ENCODE peak calls at places on chromosome 22, in six cellular contexts. G, Q, I, C, S and A are unnamed samples.

GRCh38 chr22:18929459-18929858 is 6.6 kb downstream of the PRODH start:
- DNase-seq in C (no peak), Q (no peak), G (no peak), I (no peak), S (no peak), A (peak)

GRCh38 chr22:40666151-40666848 is 13.0 kb upstream of the MCHR1 start:
- DNase-seq in S (no peak), C (no peak), Q (no peak), G (peak), I (no peak), A (no peak)

GRCh38 chr22:46379301-46379930 is 43.9 kb downstream of the TRMU start:
- DNase-seq in C (peak), G (no peak), S (peak), I (no peak), Q (no peak), A (no peak)

GRCh38 chr22:20591295-20591645 is 83.9 kb downstream of the MED15 start:
- DNase-seq in Q (no peak), G (no peak), C (no peak), S (no peak), I (no peak), A (no peak)

GRCh38 chr22:49415219-49415951 is 412.3 kb downstream of the BRD1 start:
- DNase-seq in C (no peak), I (no peak), S (no peak), Q (no peak), G (no peak), A (no peak)

GRCh38 chr22:25837288-25837900 is 95.4 kb downstream of the MYO18B start:
- DNase-seq in C (no peak), Q (no peak), S (no peak), I (no peak), G (no peak), A (no peak)

GRCh38 chr22:37684803-37685615 is 1.1 kb upstream of the NOL12 start:
- DNase-seq in C (no peak), I (no peak), G (no peak), S (no peak), Q (no peak), A (no peak)

GRCh38 chr22:43288807-43289417 is 54.3 kb downstream of the SCUBE1 start:
- DNase-seq in G (no peak), Q (no peak), C (no peak), I (no peak), S (no peak), A (no peak)

GRCh38 chr22:49296561-49296960 is 531.1 kb downstream of the BRD1 start:
- DNase-seq in I (no peak), Q (no peak), C (no peak), S (no peak), G (no peak), A (no peak)

GRCh38 chr22:41951898-41952474 is at the start of gene SMIM45:
- DNase-seq in Q (no peak), G (no peak), S (no peak), I (no peak), C (no peak), A (no peak)

GRCh38 chr22:37428649-37429586 is 1.6 kb upstream of the ELFN2 start:
- DNase-seq in G (no peak), I (peak), C (peak), Q (peak), S (no peak), A (no peak)

GRCh38 chr22:45284705-45285305 is at the start of gene UPK3A:
- DNase-seq in G (peak), I (no peak), Q (peak), C (no peak), S (no peak), A (no peak)

GRCh38 chr22:28899199-28899853 is 16.0 kb downstream of the ZNRF3 start:
- DNase-seq in Q (no peak), I (no peak), S (no peak), G (no peak), C (no peak), A (no peak)

GRCh38 chr22:48951836-48952235 is 875.8 kb downstream of the BRD1 start:
- DNase-seq in Q (no peak), I (no peak), C (no peak), S (no peak), G (no peak), A (no peak)

GRCh38 chr22:36104435-36104834 is 56.1 kb downstream of the APOL3 start:
- DNase-seq in C (no peak), I (no peak), Q (no peak), G (no peak), S (no peak), A (no peak)